ENCODE peak calls at places on chromosomes 3 and 15, in eight cellular contexts. F, J, I, B, P, Y, G and Q are unnamed samples.

GRCh38 chr3:171770689-171771620 is 39.3 kb downstream of the PLD1 start:
- DNase-seq in F (peak), J (no peak), I (no peak), B (peak), P (no peak), Y (no peak), G (no peak), Q (peak)

GRCh38 chr15:97961067-97961954 is 808 bp downstream of the ARRDC4 start:
- DNase-seq in F (no peak), J (no peak), I (peak), B (peak), P (peak), Y (no peak), G (peak), Q (peak)

GRCh38 chr3:81728766-81729544 is 32.5 kb downstream of the GBE1 start:
- DNase-seq in F (no peak), J (no peak), I (no peak), B (peak), P (no peak), Y (no peak), G (no peak), Q (no peak)

GRCh38 chr3:143973352-143974021 is 1.9 kb downstream of the DIPK2A start:
- DNase-seq in F (no peak), J (no peak), I (no peak), B (no peak), P (no peak), Y (no peak), G (no peak), Q (peak)

GRCh38 chr3:141386611-141387110 is 18.4 kb downstream of the ZBTB38 start:
- DNase-seq in F (no peak), J (no peak), I (no peak), B (no peak), P (peak), Y (peak), G (no peak), Q (peak)

GRCh38 chr15:79523266-79523665 is 91.1 kb downstream of the MINAR1 start:
- DNase-seq in F (no peak), J (no peak), I (no peak), B (peak), P (no peak), Y (no peak), G (no peak), Q (no peak)

GRCh38 chr15:101560722-101561583 is 71.4 kb upstream of the PCSK6 start:
- DNase-seq in F (no peak), J (no peak), I (no peak), B (no peak), P (no peak), Y (no peak), G (no peak), Q (no peak)

GRCh38 chr15:86347245-86347644 is 267.6 kb downstream of the AGBL1 start:
- DNase-seq in F (no peak), J (no peak), I (no peak), B (peak), P (no peak), Y (no peak), G (no peak), Q (no peak)

GRCh38 chr15:62934236-62934971 is 108.1 kb upstream of the TPM1 start:
- DNase-seq in F (no peak), J (no peak), I (no peak), B (no peak), P (no peak), Y (no peak), G (no peak), Q (peak)

GRCh38 chr15:80778964-80779657 is at the start of gene CEMIP:
- DNase-seq in F (peak), J (peak), I (peak), B (peak), P (peak), Y (peak), G (peak), Q (peak)

GRCh38 chr15:41474436-41474835 is 19.2 kb upstream of the ITPKA start:
- DNase-seq in F (no peak), J (no peak), I (no peak), B (no peak), P (no peak), Y (no peak), G (no peak), Q (no peak)

GRCh38 chr3:99954914-99955644 is 137.4 kb downstream of the CMSS1 start:
- DNase-seq in F (no peak), J (no peak), I (no peak), B (no peak), P (no peak), Y (no peak), G (no peak), Q (no peak)

GRCh38 chr3:42351221-42351620 is 59.2 kb downstream of the LYZL4 start:
- DNase-seq in F (no peak), J (peak), I (no peak), B (no peak), P (no peak), Y (no peak), G (no peak), Q (peak)

GRCh38 chr3:81393251-81393650 is 368.2 kb downstream of the GBE1 start:
- DNase-seq in F (no peak), J (peak), I (no peak), B (no peak), P (no peak), Y (no peak), G (no peak), Q (no peak)

GRCh38 chr3:147945968-147946519 is 536.9 kb downstream of the ZIC1 start:
- DNase-seq in F (peak), J (peak), I (no peak), B (peak), P (no peak), Y (no peak), G (no peak), Q (no peak)

GRCh38 chr3:49805367-49805782 is 2.3 kb downstream of the INKA1 start:
- DNase-seq in F (no peak), J (peak), I (peak), B (no peak), P (no peak), Y (no peak), G (peak), Q (peak)

GRCh38 chr3:71238267-71238985 is 345.1 kb downstream of the FOXP1 start:
- DNase-seq in F (no peak), J (no peak), I (no peak), B (no peak), P (no peak), Y (no peak), G (no peak), Q (no peak)

GRCh38 chr15:53978248-53978906 is at the start of gene UNC13C:
- DNase-seq in F (no peak), J (no peak), I (no peak), B (peak), P (no peak), Y (peak), G (no peak), Q (peak)

GRCh38 chr3:150599611-150600297 is 3.4 kb upstream of the SELENOT start:
- DNase-seq in F (no peak), J (no peak), I (peak), B (peak), P (no peak), Y (no peak), G (no peak), Q (no peak)

GRCh38 chr15:92797168-92798052 is 102.7 kb upstream of the CHD2 start:
- DNase-seq in F (peak), J (no peak), I (no peak), B (peak), P (peak), Y (peak), G (peak), Q (peak)

GRCh38 chr15:78340243-78341056 is at the start of gene CRABP1:
- DNase-seq in F (no peak), J (no peak), I (no peak), B (peak), P (no peak), Y (no peak), G (no peak), Q (no peak)

GRCh38 chr3:167626490-167626889 is 27.3 kb downstream of the WDR49 start:
- DNase-seq in F (no peak), J (no peak), I (no peak), B (no peak), P (no peak), Y (no peak), G (no peak), Q (no peak)

GRCh38 chr3:11735638-11736037 is 91.9 kb upstream of the VGLL4 start:
- DNase-seq in F (no peak), J (no peak), I (no peak), B (no peak), P (no peak), Y (no peak), G (no peak), Q (no peak)

GRCh38 chr15:33045066-33045810 is 149.3 kb downstream of the FMN1 start:
- DNase-seq in F (no peak), J (no peak), I (no peak), B (no peak), P (no peak), Y (peak), G (no peak), Q (no peak)

GRCh38 chr3:50334339-50335075 is 6.1 kb downstream of the RASSF1 start:
- DNase-seq in F (no peak), J (no peak), I (no peak), B (no peak), P (no peak), Y (no peak), G (no peak), Q (no peak)

GRCh38 chr3:123632161-123632655 is 47.4 kb upstream of the HACD2 start:
- DNase-seq in F (peak), J (no peak), I (no peak), B (peak), P (no peak), Y (no peak), G (no peak), Q (no peak)